ENCODE peak calls at places on chromosomes 5 and 9, in four cellular contexts. M is IMR-90; R is stimulated activated CD4-positive, alpha-beta T cell treated with anti-CD3 and anti-CD28 coated beads, Interleukin-15, amount 100 ng/mL, for 1 hour; Z is NCI-H1105 treated with DMSO at 0.1 percent for 48 hours. B is an unnamed sample.

GRCh38 chr5:33588654-33589372 is 148.0 kb downstream of the TARS1 start:
- DNase-seq in Z (no peak), R (no peak), M (no peak), B (peak)

GRCh38 chr9:132044176-132044880 is 35.3 kb downstream of the MED27 start:
- DNase-seq in Z (no peak), R (no peak), M (peak), B (no peak)

GRCh38 chr5:117623042-117623815 is 1048.6 kb upstream of the SEMA6A start:
- DNase-seq in M (peak), Z (peak), R (no peak), B (peak)

GRCh38 chr9:136170291-136170901 is 34.5 kb downstream of the LHX3 start:
- DNase-seq in Z (no peak), R (peak), M (no peak), B (no peak)

GRCh38 chr5:120734033-120734432 is 269.9 kb downstream of the PRR16 start:
- DNase-seq in M (no peak), Z (no peak), R (no peak), B (no peak)

GRCh38 chr5:42982107-42982622 is 58.0 kb downstream of the ANXA2R start:
- DNase-seq in Z (peak), R (no peak), M (no peak), B (no peak)

GRCh38 chr9:26261503-26262330 is 583.5 kb upstream of the TUSC1 start:
- DNase-seq in Z (no peak), R (no peak), M (peak), B (no peak)

GRCh38 chr9:137275203-137275936 is 2.2 kb upstream of the TOR4A start:
- DNase-seq in M (no peak), R (no peak), Z (no peak), B (no peak)

GRCh38 chr9:72467766-72468738 is 53.4 kb upstream of the TMC1 start:
- DNase-seq in R (no peak), Z (no peak), M (no peak), B (no peak)

GRCh38 chr5:176639981-176640380 is 7.3 kb upstream of the TSPAN17 start:
- DNase-seq in R (no peak), Z (no peak), M (no peak), B (peak)

GRCh38 chr9:109143881-109144562 is 23.0 kb downstream of the FRRS1L start:
- DNase-seq in Z (no peak), R (no peak), M (peak), B (peak)

GRCh38 chr5:153299891-153300290 is 190.6 kb upstream of the GRIA1 start:
- DNase-seq in R (no peak), Z (no peak), M (no peak), B (no peak)

GRCh38 chr5:149053027-149053705 is 9.7 kb downstream of the SH3TC2 start:
- DNase-seq in M (peak), Z (no peak), R (no peak), B (no peak)

GRCh38 chr9:99680191-99680590 is 141.5 kb upstream of the NR4A3 start:
- DNase-seq in R (no peak), M (peak), Z (no peak), B (no peak)

GRCh38 chr9:87109182-87109581 is 161.9 kb upstream of the GAS1 start:
- DNase-seq in M (peak), Z (no peak), R (no peak), B (no peak)

GRCh38 chr5:179111267-179112207 is 51.4 kb downstream of the ZNF354C start:
- DNase-seq in M (no peak), Z (no peak), R (no peak), B (no peak)

GRCh38 chr9:89999176-89999533 is 394.3 kb downstream of the GADD45G start:
- DNase-seq in M (no peak), Z (peak), R (no peak), B (no peak)

GRCh38 chr5:109866051-109866450 is 176.3 kb downstream of the MAN2A1 start:
- DNase-seq in Z (no peak), M (peak), R (no peak), B (no peak)

GRCh38 chr5:16615737-16616535 is 861 bp downstream of the RETREG1 start:
- DNase-seq in M (no peak), Z (peak), R (no peak), B (peak)

GRCh38 chr9:135244271-135244691 is 156.8 kb downstream of the OLFM1 start:
- DNase-seq in R (no peak), M (no peak), Z (no peak), B (no peak)